ENCODE peak calls at places on chromosomes 4 and X, in six cellular contexts. Z is CD8-positive, alpha-beta T cell; U is transverse colon; D is ascending aorta; W is fibroblast of mammary gland; O is RWPE1. A is an unnamed sample.

GRCh38 chrX:12975999-12976558 is 1.2 kb downstream of the TMSB4X start:
- DNase-seq in W (no peak), D (no peak), O (peak), Z (peak), U (no peak), A (no peak)

GRCh38 chrX:118679290-118679689 is 48.1 kb upstream of the IL13RA1 start:
- DNase-seq in O (no peak), D (no peak), W (no peak), Z (no peak), U (no peak), A (no peak)

GRCh38 chr4:147174561-147174960 is 228.9 kb upstream of the TTC29 start:
- DNase-seq in O (no peak), Z (no peak), W (peak), D (no peak), U (no peak), A (no peak)

GRCh38 chr4:133130171-133130570 is 18.9 kb upstream of the PCDH10 start:
- DNase-seq in D (no peak), W (no peak), Z (no peak), U (no peak), O (no peak), A (no peak)

GRCh38 chr4:107500551-107500950 is 219.5 kb downstream of the PAPSS1 start:
- DNase-seq in U (no peak), W (no peak), O (no peak), Z (no peak), D (no peak), A (no peak)

GRCh38 chr4:175048111-175048784 is 130.1 kb downstream of the ADAM29 start:
- DNase-seq in Z (no peak), D (no peak), O (no peak), W (no peak), U (no peak), A (no peak)

GRCh38 chrX:111376897-111377601 is 34.9 kb downstream of the DCX start:
- DNase-seq in U (no peak), Z (no peak), W (no peak), O (no peak), D (no peak), A (no peak)

GRCh38 chrX:34810364-34810763 is 132.2 kb upstream of the FAM47B start:
- DNase-seq in O (peak), D (no peak), U (no peak), W (peak), Z (no peak), A (no peak)

GRCh38 chr4:55947254-55947882 is 1.4 kb upstream of the CEP135 start:
- DNase-seq in D (no peak), W (no peak), O (no peak), U (peak), Z (no peak), A (no peak)

GRCh38 chrX:153739754-153740486 is 15.3 kb downstream of the ABCD1 start:
- DNase-seq in Z (no peak), W (no peak), O (no peak), D (no peak), U (no peak), A (no peak)

GRCh38 chr4:128241981-128242380 is 45.6 kb downstream of the PGRMC2 start:
- DNase-seq in O (no peak), D (no peak), U (no peak), Z (no peak), W (no peak), A (no peak)

GRCh38 chr4:143411527-143412480 is 75.1 kb downstream of the GAB1 start:
- DNase-seq in U (no peak), Z (no peak), D (no peak), O (no peak), W (peak), A (no peak)

GRCh38 chr4:99028187-99028586 is 32.7 kb downstream of the METAP1 start:
- DNase-seq in U (no peak), Z (no peak), O (no peak), D (no peak), W (peak), A (no peak)

GRCh38 chrX:11089802-11090201 is 21.3 kb upstream of the HCCS start:
- DNase-seq in W (no peak), D (no peak), O (no peak), Z (no peak), U (no peak), A (no peak)

GRCh38 chrX:45743081-45743533 is 542.4 kb upstream of the DIPK2B start:
- DNase-seq in U (no peak), W (peak), Z (no peak), O (peak), D (no peak), A (no peak)

GRCh38 chr4:2135083-2135482 is 76.0 kb downstream of the NAT8L start:
- DNase-seq in D (no peak), W (peak), Z (no peak), U (peak), O (no peak), A (no peak)

GRCh38 chrX:16594490-16594889 is 55.5 kb upstream of the S100G start:
- DNase-seq in Z (no peak), D (no peak), O (no peak), W (no peak), U (no peak), A (no peak)

GRCh38 chrX:7083021-7083420 is 64.5 kb upstream of the STS start:
- DNase-seq in U (no peak), O (no peak), D (no peak), W (no peak), Z (no peak), A (no peak)

GRCh38 chrX:137684591-137684990 is 118.7 kb downstream of the ZIC3 start:
- DNase-seq in O (no peak), W (no peak), U (no peak), D (no peak), Z (no peak), A (no peak)

GRCh38 chrX:11480626-11481025 is 185.1 kb downstream of the ARHGAP6 start:
- DNase-seq in U (no peak), Z (no peak), D (no peak), O (no peak), W (peak), A (no peak)

GRCh38 chr4:18390655-18391369 is 369.3 kb upstream of the LCORL start:
- DNase-seq in O (peak), Z (no peak), U (no peak), D (no peak), W (no peak), A (no peak)

GRCh38 chrX:29478336-29479069 is 736.9 kb upstream of the MAGEB2 start:
- DNase-seq in U (peak), Z (no peak), O (peak), D (no peak), W (peak), A (no peak)

GRCh38 chr4:117941611-117942010 is 92.7 kb upstream of the NDST3 start:
- DNase-seq in Z (no peak), D (no peak), O (no peak), W (no peak), U (no peak), A (no peak)

GRCh38 chr4:108165601-108166000 is 3.1 kb downstream of the LEF1 start:
- DNase-seq in O (no peak), D (no peak), U (no peak), W (no peak), Z (peak), A (no peak)

GRCh38 chr4:11428701-11429571 is at the start of gene HS3ST1:
- DNase-seq in D (peak), U (peak), W (peak), O (peak), Z (no peak), A (peak)

GRCh38 chrX:70289168-70289792 is 447 bp downstream of the PDZD11 start:
- DNase-seq in W (peak), D (no peak), O (peak), U (no peak), Z (no peak), A (no peak)

GRCh38 chr4:81165853-81166430 is 49.1 kb downstream of the PRKG2 start:
- DNase-seq in W (peak), O (no peak), D (no peak), Z (no peak), U (no peak), A (no peak)

GRCh38 chrX:151714367-151714766 is 1.5 kb upstream of the FATE1 start:
- DNase-seq in Z (no peak), W (no peak), O (no peak), D (no peak), U (no peak), A (no peak)

GRCh38 chr4:121252224-121252806 is 88.2 kb upstream of the TNIP3 start:
- DNase-seq in D (no peak), U (peak), O (peak), W (peak), Z (peak), A (peak)

GRCh38 chrX:15947648-15948317 is 93.2 kb upstream of the AP1S2 start:
- DNase-seq in W (peak), D (no peak), U (no peak), Z (no peak), O (peak), A (no peak)

GRCh38 chr4:25440478-25441030 is 63.5 kb downstream of the ANAPC4 start:
- DNase-seq in Z (no peak), D (no peak), O (no peak), W (no peak), U (no peak), A (no peak)

GRCh38 chrX:12993823-12994222 is 18.9 kb downstream of the TMSB4X start:
- DNase-seq in W (no peak), O (no peak), D (no peak), Z (no peak), U (no peak), A (no peak)

GRCh38 chr4:112284662-112285411 is 867 bp downstream of the TIFA start:
- DNase-seq in Z (no peak), D (no peak), W (no peak), U (peak), O (no peak), A (no peak)

DNA sequence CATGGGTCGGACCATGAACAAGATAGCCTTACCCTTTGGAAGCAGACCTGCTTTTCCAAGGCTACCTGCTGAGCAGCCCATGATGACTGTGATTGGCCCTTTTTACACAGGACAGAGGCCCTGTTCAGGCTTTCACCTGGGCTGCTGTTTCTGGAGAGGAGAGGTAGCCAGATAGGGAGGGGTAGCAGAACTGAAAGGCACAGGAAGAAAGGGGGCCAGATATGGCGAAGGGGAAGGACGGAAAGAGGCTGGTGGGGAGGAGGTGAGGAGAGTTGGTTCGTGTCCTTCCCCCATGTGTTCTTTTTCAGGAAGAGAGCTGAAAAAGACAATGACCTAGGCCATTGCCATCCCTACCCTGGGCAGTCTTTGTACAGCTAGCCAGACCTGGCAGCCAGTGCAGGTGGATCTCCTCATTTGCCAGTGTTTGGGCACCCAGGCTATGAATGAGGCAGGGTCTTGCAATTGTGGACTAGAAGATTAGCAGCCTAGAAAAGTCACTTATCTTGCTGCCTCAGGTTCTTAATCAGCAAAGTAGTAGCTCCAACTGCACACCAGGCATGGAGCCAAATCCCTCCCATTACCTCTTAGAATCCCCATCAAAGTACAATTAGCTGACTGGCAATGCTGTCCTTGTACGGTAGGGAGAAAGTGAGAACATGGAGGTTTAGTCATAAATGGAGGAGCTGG is 139.6 kb downstream of the AMMECR1 start:
- DNase-seq in W (no peak), Z (no peak), O (no peak), D (no peak), U (no peak), A (no peak)
- TF ChIP-seq CTCF in W (no peak), Z (no peak), O (no peak), D (no peak), U (no peak), A (no peak)

DNA sequence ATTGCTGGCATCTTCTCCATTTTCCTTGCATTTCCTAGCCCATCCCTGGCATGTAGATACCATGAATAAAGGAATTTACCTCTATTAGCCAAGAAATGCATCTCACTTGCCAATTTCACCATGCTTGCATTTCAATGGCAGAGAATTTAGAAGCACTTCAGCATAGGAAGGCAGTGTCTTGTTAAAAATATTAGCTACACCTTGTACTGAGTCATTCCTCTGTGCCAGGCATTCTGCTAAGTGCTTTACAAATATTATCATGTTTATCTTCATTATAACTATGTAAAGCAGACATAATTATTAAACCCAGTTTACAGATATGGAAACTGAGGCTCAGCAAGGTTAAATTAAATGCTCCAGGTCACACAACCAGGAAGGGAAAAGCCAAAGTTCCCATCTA is 138.2 kb downstream of the NPNT start:
- DNase-seq in W (no peak), Z (no peak), U (no peak), D (no peak), O (no peak), A (no peak)
- TF ChIP-seq CTCF in W (no peak), Z (no peak), U (no peak), D (no peak), O (no peak), A (no peak)

DNA sequence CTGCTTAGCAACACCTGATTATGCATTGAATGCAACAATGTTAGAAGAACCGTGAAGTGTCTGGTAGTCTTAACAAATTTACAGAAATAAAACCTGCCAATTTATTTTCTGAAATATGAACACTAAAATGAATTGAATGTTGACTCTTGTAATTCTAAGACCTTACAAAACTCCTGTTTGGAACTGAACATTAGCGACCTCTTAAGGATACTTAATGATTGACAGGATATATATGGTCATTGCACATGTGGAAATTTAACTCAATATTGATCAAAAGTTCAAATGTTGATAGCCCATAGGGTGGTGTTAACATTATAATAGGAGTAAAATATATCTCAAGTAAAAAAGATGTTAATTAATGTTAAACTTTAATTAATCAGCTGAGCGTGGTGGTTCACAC is 79.1 kb downstream of the TECRL start:
- DNase-seq in D (no peak), W (no peak), O (no peak), Z (no peak), U (no peak), A (no peak)
- TF ChIP-seq CTCF in D (no peak), W (no peak), O (no peak), Z (no peak), U (no peak), A (no peak)

DNA sequence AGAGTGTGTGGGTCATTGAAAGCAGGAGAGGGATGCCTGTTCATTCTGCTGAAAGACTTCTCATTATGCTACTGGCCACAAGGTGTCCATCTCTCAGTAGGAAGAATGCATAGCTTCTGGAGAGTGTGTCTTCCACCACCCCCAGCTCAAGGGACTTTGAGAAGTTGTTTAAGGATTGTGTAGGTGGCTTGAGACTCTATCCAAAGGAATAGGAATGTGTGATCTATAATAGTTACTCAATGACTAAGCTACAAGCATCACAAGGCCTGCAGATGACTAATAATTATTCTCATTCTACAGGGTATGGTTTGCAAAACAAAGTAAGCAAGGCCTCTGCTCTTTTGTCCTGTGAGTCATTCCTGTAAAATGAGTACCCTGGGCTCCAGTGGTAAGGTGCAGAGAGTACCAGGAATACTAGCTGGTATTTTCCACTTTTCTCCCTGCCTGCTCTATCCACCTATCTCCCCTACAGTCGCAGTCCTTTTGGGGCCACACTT is 279.8 kb upstream of the BOD1L1 start:
- DNase-seq in U (no peak), Z (no peak), D (no peak), O (peak), W (peak), A (no peak)
- TF ChIP-seq CTCF in U (no peak), Z (no peak), D (no peak), O (no peak), W (peak), A (no peak)

DNA sequence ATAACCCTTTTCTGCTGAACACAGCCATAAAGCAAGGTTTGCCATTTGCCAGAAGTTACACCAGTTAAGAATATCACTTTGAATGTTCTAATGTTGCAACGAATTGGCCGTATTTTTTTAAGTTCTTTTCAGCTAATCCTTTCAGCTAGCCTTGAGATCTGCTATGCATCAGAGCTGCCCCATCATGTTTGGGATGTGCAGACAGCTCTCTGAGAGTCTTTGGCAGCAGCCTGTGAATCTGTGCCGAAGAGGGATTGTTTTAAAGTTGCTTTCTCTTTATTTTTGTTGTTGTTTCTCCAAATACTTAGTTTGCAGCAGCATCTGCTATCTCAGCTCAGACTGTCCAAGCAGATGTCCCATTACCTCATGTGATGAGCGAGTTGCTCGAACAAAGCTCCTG is 1002.6 kb upstream of the INTU start:
- DNase-seq in O (no peak), W (peak), Z (no peak), U (no peak), D (no peak), A (no peak)
- TF ChIP-seq CTCF in O (no peak), W (no peak), Z (no peak), U (no peak), D (no peak), A (no peak)

DNA sequence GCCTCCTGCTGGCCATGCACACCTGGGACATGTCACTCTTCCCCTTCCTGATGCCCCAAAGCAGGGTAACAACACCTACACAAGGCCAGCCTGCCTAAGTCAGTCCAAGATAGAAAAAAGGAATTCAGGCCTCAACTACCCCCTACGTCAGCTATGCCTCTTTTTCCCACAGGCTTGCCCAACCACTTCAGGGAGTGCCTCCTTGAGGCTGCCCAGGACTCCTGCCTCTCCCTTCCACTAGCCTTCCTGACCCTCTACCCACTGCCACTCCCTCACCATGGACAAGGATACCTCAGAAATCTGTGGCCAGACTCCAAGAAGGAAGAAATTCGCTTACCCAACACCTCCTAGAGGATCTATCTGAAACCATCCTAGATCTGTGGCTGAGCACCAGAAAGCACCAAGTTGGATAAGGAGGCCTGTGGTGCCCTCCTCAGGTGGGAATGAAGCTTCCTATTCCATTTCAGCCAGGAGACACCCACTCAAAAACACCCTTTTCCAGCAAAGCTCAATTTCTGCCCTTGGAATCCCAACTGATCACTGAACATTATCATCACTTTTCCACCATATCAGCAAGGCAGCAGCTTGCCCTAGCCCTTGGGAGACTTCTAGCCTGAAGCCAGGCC is 1.8 kb downstream of the KDM5C start:
- DNase-seq in Z (no peak), W (peak), U (peak), D (no peak), O (no peak), A (no peak)
- TF ChIP-seq CTCF in Z (no peak), W (no peak), U (no peak), D (no peak), O (no peak), A (no peak)